ENCODE peak calls at places on chromosome 22, in six cellular contexts. C, W, Q, A, R and Z are unnamed samples.

GRCh38 chr22:30079952-30080533 is at the start of gene HORMAD2:
- DNase-seq in C (no peak), W (no peak), Q (no peak), A (no peak), R (peak; percentile 52), Z (peak; percentile 49)

GRCh38 chr22:38941488-38941987 is 15.9 kb upstream of the APOBEC3A start:
- DNase-seq in C (peak; percentile 83), W (no peak), Q (no peak), A (no peak), R (no peak), Z (peak; percentile 73)

GRCh38 chr22:27747396-27748256 is 53.9 kb downstream of the MN1 start:
- DNase-seq in C (no peak), W (no peak), Q (no peak), A (no peak), R (no peak), Z (no peak)

GRCh38 chr22:46406349-46406748 is 70.8 kb downstream of the TRMU start:
- DNase-seq in C (no peak), W (no peak), Q (no peak), A (no peak), R (no peak), Z (no peak)

GRCh38 chr22:36153756-36154155 is 6.8 kb downstream of the APOL3 start:
- DNase-seq in C (peak; percentile 27), W (no peak), Q (no peak), A (no peak), R (no peak), Z (no peak)

GRCh38 chr22:18994780-18995711 is 59.0 kb upstream of the PRODH start:
- DNase-seq in C (no peak), W (no peak), Q (no peak), A (no peak), R (no peak), Z (no peak)

GRCh38 chr22:26512149-26512793 is at the start of gene TFIP11:
- DNase-seq in C (peak; percentile 95), W (peak; percentile 98), Q (peak; percentile 91), A (peak; percentile 85), R (peak; percentile 90), Z (peak; percentile 92)

GRCh38 chr22:49523374-49524008 is 304.2 kb downstream of the BRD1 start:
- DNase-seq in C (no peak), W (no peak), Q (no peak), A (no peak), R (no peak), Z (no peak)

GRCh38 chr22:45469573-45470383 is 32.9 kb upstream of the FBLN1 start:
- DNase-seq in C (no peak), W (no peak), Q (no peak), A (no peak), R (no peak), Z (no peak)

GRCh38 chr22:39996732-39997131 is 2.0 kb downstream of the FAM83F start:
- DNase-seq in C (no peak), W (no peak), Q (no peak), A (no peak), R (no peak), Z (no peak)

GRCh38 chr22:26555478-26555877 is 34.5 kb downstream of the TPST2 start:
- DNase-seq in C (no peak), W (no peak), Q (no peak), A (no peak), R (no peak), Z (no peak)

GRCh38 chr22:18110194-18110943 is at the start of gene TUBA8:
- DNase-seq in C (peak; percentile 35), W (peak; percentile 89), Q (no peak), A (peak; percentile 17), R (peak; percentile 15), Z (peak; percentile 66)

GRCh38 chr22:36220457-36220921 is 18.8 kb downstream of the APOL2 start:
- DNase-seq in C (no peak), W (peak; percentile 64), Q (no peak), A (peak; percentile 79), R (no peak), Z (no peak)

GRCh38 chr22:30048711-30049110 is 31.6 kb upstream of the HORMAD2 start:
- DNase-seq in C (no peak), W (no peak), Q (no peak), A (no peak), R (no peak), Z (no peak)

GRCh38 chr22:42702675-42703074 is 18.0 kb downstream of the A4GALT start:
- DNase-seq in C (no peak), W (peak; percentile 34), Q (no peak), A (no peak), R (no peak), Z (no peak)

GRCh38 chr22:24370426-24370825 is 57.0 kb upstream of the ADORA2A start:
- DNase-seq in C (no peak), W (no peak), Q (no peak), A (no peak), R (no peak), Z (no peak)

GRCh38 chr22:36301384-36301828 is 48.5 kb downstream of the APOL1 start:
- DNase-seq in C (peak; percentile 89), W (peak; percentile 86), Q (peak; percentile 79), A (peak; percentile 47), R (peak; percentile 83), Z (peak; percentile 88)